ENCODE peak calls at places on chromosomes 4 and X, in nine cellular contexts. F is uterus; E is spleen; N is right lobe of liver; Y is endodermal cell; W is CD8-positive, alpha-beta memory T cell; D is colonic mucosa; V is esophagus squamous epithelium; H is foreskin keratinocyte. L is an unnamed sample.

GRCh38 chrX:147340947-147341346 is 526.4 kb upstream of the CXorf51A start:
- DNase-seq in H (no peak), D (no peak), F (no peak), Y (no peak), V (no peak), W (no peak), N (no peak), E (no peak), L (no peak)

GRCh38 chr4:56622176-56622575 is 58.9 kb downstream of the HOPX start:
- DNase-seq in Y (no peak), H (peak; percentile 50), V (no peak), E (no peak), F (no peak), W (no peak), N (no peak), D (no peak), L (no peak)

GRCh38 chr4:1413221-1413663 is 7.0 kb upstream of the NKX1-1 start:
- DNase-seq in H (no peak), D (peak; percentile 9), N (peak; percentile 44), F (no peak), W (peak; percentile 40), Y (no peak), V (no peak), E (no peak), L (no peak)

GRCh38 chr4:79831119-79831528 is 241.9 kb downstream of the ANTXR2 start:
- DNase-seq in E (no peak), W (no peak), F (no peak), V (no peak), Y (no peak), D (no peak), N (no peak), H (no peak), L (no peak)

GRCh38 chr4:110396963-110397362 is 79.0 kb upstream of the ENPEP start:
- DNase-seq in N (no peak), Y (no peak), D (no peak), V (no peak), W (no peak), H (no peak), E (no peak), F (no peak), L (no peak)

GRCh38 chrX:102976290-102976689 is 39.2 kb downstream of the RAB40AL start:
- DNase-seq in W (no peak), E (no peak), V (no peak), H (peak; percentile 22), N (no peak), F (no peak), D (no peak), Y (no peak), L (no peak)

GRCh38 chr4:56861365-56861764 is 39.9 kb upstream of the SPINK2 start:
- DNase-seq in V (no peak), Y (peak; percentile 56), H (no peak), W (no peak), D (no peak), N (no peak), F (no peak), E (no peak), L (no peak)

GRCh38 chr4:94827481-94828110 is 69.8 kb downstream of the BMPR1B start:
- DNase-seq in D (no peak), V (no peak), W (no peak), F (no peak), N (no peak), H (peak; percentile 80), E (no peak), Y (no peak), L (no peak)

GRCh38 chrX:138710311-138710791 is 1.2 kb downstream of the FGF13 start:
- DNase-seq in V (no peak), Y (peak; percentile 57), H (no peak), E (peak; percentile 74), F (no peak), N (no peak), W (no peak), D (no peak), L (no peak)

GRCh38 chr4:102705391-102705935 is 55.3 kb downstream of the MANBA start:
- DNase-seq in W (no peak), H (no peak), N (no peak), E (no peak), Y (peak; percentile 51), F (no peak), D (no peak), V (no peak), L (no peak)

GRCh38 chr4:162061214-162061613 is 102.6 kb downstream of the FSTL5 start:
- DNase-seq in E (no peak), Y (peak; percentile 63), D (no peak), V (no peak), N (no peak), H (no peak), F (no peak), W (no peak), L (no peak)

GRCh38 chr4:14802596-14802995 is 199.7 kb upstream of the CPEB2 start:
- DNase-seq in Y (no peak), F (no peak), H (no peak), D (no peak), E (no peak), N (no peak), V (no peak), W (no peak), L (no peak)

GRCh38 chrX:148380107-148380506 is 120.3 kb upstream of the AFF2 start:
- DNase-seq in H (no peak), N (no peak), W (no peak), Y (no peak), F (no peak), E (no peak), D (no peak), V (no peak), L (no peak)

GRCh38 chrX:130704053-130705038 is 198.7 kb downstream of the ENOX2 start:
- DNase-seq in E (no peak), W (no peak), V (no peak), F (no peak), N (no peak), D (no peak), Y (no peak), H (no peak), L (no peak)
- H3K4me1 ChIP-seq in E (no peaks in the 10 kb centered on the region), W (no peaks in the 10 kb centered on the region), V (no peaks in the 10 kb centered on the region), F (no peaks in the 10 kb centered on the region), N (no peaks in the 10 kb centered on the region), D (no peaks in the 10 kb centered on the region), Y (no peaks in the 10 kb centered on the region), H (no peaks in the 10 kb centered on the region), L (no peaks in the 10 kb centered on the region)

GRCh38 chr4:82901129-82901718 is 689 bp downstream of the THAP9 start:
- DNase-seq in H (no peak), E (no peak), N (no peak), F (no peak), V (no peak), D (no peak), W (no peak), Y (no peak), L (no peak)
- H3K4me1 ChIP-seq in H (peaks cover 22% of the 10 kb centered on the region), E (peaks cover 46% of the 10 kb centered on the region), N (peaks cover 6% of the 10 kb centered on the region), F (peaks cover 4% of the 10 kb centered on the region), V (peaks cover 48% of the 10 kb centered on the region), D (no peaks in the 10 kb centered on the region), W (peaks cover 34% of the 10 kb centered on the region), Y (no peaks in the 10 kb centered on the region), L (peaks cover 13% of the 10 kb centered on the region)

GRCh38 chr4:89288430-89288829 is 19.2 kb downstream of the GPRIN3 start:
- DNase-seq in W (no peak), V (no peak), N (no peak), F (no peak), Y (no peak), H (no peak), D (no peak), E (no peak), L (no peak)
- H3K4me1 ChIP-seq in W (peaks cover 92% of the 10 kb centered on the region), V (no peaks in the 10 kb centered on the region), N (no peaks in the 10 kb centered on the region), F (no peaks in the 10 kb centered on the region), Y (no peaks in the 10 kb centered on the region), H (no peaks in the 10 kb centered on the region), D (peaks cover 8% of the 10 kb centered on the region), E (peaks cover 66% of the 10 kb centered on the region), L (peaks cover 61% of the 10 kb centered on the region)

GRCh38 chr4:68344785-68345184 is 5.1 kb downstream of the YTHDC1 start:
- DNase-seq in E (no peak), D (no peak), H (no peak), V (no peak), N (no peak), Y (no peak), F (no peak), W (no peak), L (no peak)

GRCh38 chr4:68344049-68344448 is 5.8 kb downstream of the YTHDC1 start:
- DNase-seq in N (no peak), E (no peak), H (no peak), F (no peak), D (no peak), Y (no peak), W (no peak), V (no peak), L (no peak)

GRCh38 chr4:68347845-68348244 is 2.0 kb downstream of the YTHDC1 start:
- DNase-seq in V (no peak), W (no peak), N (no peak), E (no peak), Y (no peak), D (no peak), F (no peak), H (no peak), L (no peak)

GRCh38 chr4:68348577-68348976 is 1.3 kb downstream of the YTHDC1 start:
- DNase-seq in D (no peak), W (no peak), E (no peak), N (no peak), F (no peak), V (no peak), Y (no peak), H (no peak), L (no peak)

DNA sequence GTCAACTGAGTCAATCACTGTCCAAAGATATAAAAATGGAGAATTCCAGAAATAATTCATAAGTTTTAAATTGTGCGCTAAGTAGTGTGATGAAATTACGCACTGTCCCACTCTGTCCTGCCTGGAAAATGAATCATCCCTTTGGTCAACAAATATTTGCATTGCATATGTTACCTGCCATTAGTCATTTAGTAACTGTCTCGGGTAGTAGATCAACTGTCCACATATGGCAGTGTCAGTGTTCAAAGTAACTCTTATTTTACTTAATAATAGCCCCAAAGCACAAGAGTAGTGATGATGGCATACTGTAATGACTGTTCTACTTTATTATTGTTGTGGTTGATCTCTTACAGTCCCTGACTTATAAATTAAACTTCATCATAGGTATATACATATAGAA is 3.4 kb downstream of the YTHDC1 start:
- DNase-seq in D (no peak), W (no peak), V (no peak), Y (no peak), N (no peak), F (no peak), E (no peak), H (peak; percentile 53), L (no peak)
- H3K4me1 ChIP-seq in D (peaks cover 15% of the 10 kb centered on the region), W (peaks cover 70% of the 10 kb centered on the region), V (peaks cover 79% of the 10 kb centered on the region), Y (peaks cover 5% of the 10 kb centered on the region), N (peaks cover 11% of the 10 kb centered on the region), F (peaks cover 6% of the 10 kb centered on the region), E (peaks cover 74% of the 10 kb centered on the region), H (peaks cover 36% of the 10 kb centered on the region), L (peaks cover 45% of the 10 kb centered on the region)